ENCODE peak calls at places on chromosomes 6 and 20, in seven cellular contexts. One of them, this sample, is unnamed.

GRCh38 chr6:136994782-136995181 is 50.0 kb downstream of the IL20RA start:
- ATAC-seq in activated CD8-positive, alpha-beta T cell treated with anti-CD3 and anti-CD28 coated beads, Interleukin-2, amount 10 ng/mL, durations not matched to agents 7 days and 5 days: no peak
- ATAC-seq in stimulated activated naive CD8-positive, alpha-beta T cell treated with anti-CD3 and anti-CD28 coated beads, Interleukin-15, Interleukin-2, amounts not matched to agents 100 U/mL and 50 U/mL, for 24 hours: no peak
- ATAC-seq in heart right ventricle: no peak
- ATAC-seq in left cardiac atrium: no peak
- ATAC-seq in Right ventricle myocardium inferior: no peak
- ATAC-seq in psoas muscle: no peak
- ATAC-seq in this sample: no peak

GRCh38 chr6:71268710-71269437 is 19.7 kb upstream of the OGFRL1 start:
- ATAC-seq in psoas muscle: no peak
- ATAC-seq in activated CD8-positive, alpha-beta T cell treated with anti-CD3 and anti-CD28 coated beads, Interleukin-2, amount 10 ng/mL, durations not matched to agents 7 days and 5 days: no peak
- ATAC-seq in left cardiac atrium: no peak
- ATAC-seq in Right ventricle myocardium inferior: no peak
- ATAC-seq in heart right ventricle: no peak
- ATAC-seq in stimulated activated naive CD8-positive, alpha-beta T cell treated with anti-CD3 and anti-CD28 coated beads, Interleukin-15, Interleukin-2, amounts not matched to agents 100 U/mL and 50 U/mL, for 24 hours: no peak
- ATAC-seq in this sample: no peak

GRCh38 chr6:89081129-89081422 is 525 bp downstream of the PNRC1 start:
- ATAC-seq in Right ventricle myocardium inferior: peak; percentile 15
- ATAC-seq in psoas muscle: peak; percentile 12
- ATAC-seq in heart right ventricle: no peak
- ATAC-seq in activated CD8-positive, alpha-beta T cell treated with anti-CD3 and anti-CD28 coated beads, Interleukin-2, amount 10 ng/mL, durations not matched to agents 7 days and 5 days: peak; percentile 22
- ATAC-seq in left cardiac atrium: peak; percentile 21
- ATAC-seq in stimulated activated naive CD8-positive, alpha-beta T cell treated with anti-CD3 and anti-CD28 coated beads, Interleukin-15, Interleukin-2, amounts not matched to agents 100 U/mL and 50 U/mL, for 24 hours: peak; percentile 20
- ATAC-seq in this sample: peak; percentile 16

GRCh38 chr20:53852691-53853450 is 217.5 kb downstream of the BCAS1 start:
- ATAC-seq in heart right ventricle: no peak
- ATAC-seq in psoas muscle: no peak
- ATAC-seq in stimulated activated naive CD8-positive, alpha-beta T cell treated with anti-CD3 and anti-CD28 coated beads, Interleukin-15, Interleukin-2, amounts not matched to agents 100 U/mL and 50 U/mL, for 24 hours: no peak
- ATAC-seq in activated CD8-positive, alpha-beta T cell treated with anti-CD3 and anti-CD28 coated beads, Interleukin-2, amount 10 ng/mL, durations not matched to agents 7 days and 5 days: no peak
- ATAC-seq in left cardiac atrium: no peak
- ATAC-seq in Right ventricle myocardium inferior: no peak
- ATAC-seq in this sample: no peak

GRCh38 chr6:91278416-91278815 is 691.5 kb upstream of the MAP3K7 start:
- ATAC-seq in stimulated activated naive CD8-positive, alpha-beta T cell treated with anti-CD3 and anti-CD28 coated beads, Interleukin-15, Interleukin-2, amounts not matched to agents 100 U/mL and 50 U/mL, for 24 hours: no peak
- ATAC-seq in activated CD8-positive, alpha-beta T cell treated with anti-CD3 and anti-CD28 coated beads, Interleukin-2, amount 10 ng/mL, durations not matched to agents 7 days and 5 days: no peak
- ATAC-seq in psoas muscle: no peak
- ATAC-seq in left cardiac atrium: no peak
- ATAC-seq in heart right ventricle: no peak
- ATAC-seq in Right ventricle myocardium inferior: no peak
- ATAC-seq in this sample: no peak

GRCh38 chr6:95804847-95805541 is 210.8 kb upstream of the FUT9 start:
- ATAC-seq in psoas muscle: no peak
- ATAC-seq in activated CD8-positive, alpha-beta T cell treated with anti-CD3 and anti-CD28 coated beads, Interleukin-2, amount 10 ng/mL, durations not matched to agents 7 days and 5 days: no peak
- ATAC-seq in Right ventricle myocardium inferior: no peak
- ATAC-seq in stimulated activated naive CD8-positive, alpha-beta T cell treated with anti-CD3 and anti-CD28 coated beads, Interleukin-15, Interleukin-2, amounts not matched to agents 100 U/mL and 50 U/mL, for 24 hours: no peak
- ATAC-seq in left cardiac atrium: no peak
- ATAC-seq in heart right ventricle: no peak
- ATAC-seq in this sample: peak; percentile 72

GRCh38 chr20:41540459-41540858 is 77.7 kb downstream of the CHD6 start:
- ATAC-seq in heart right ventricle: no peak
- ATAC-seq in Right ventricle myocardium inferior: no peak
- ATAC-seq in left cardiac atrium: no peak
- ATAC-seq in stimulated activated naive CD8-positive, alpha-beta T cell treated with anti-CD3 and anti-CD28 coated beads, Interleukin-15, Interleukin-2, amounts not matched to agents 100 U/mL and 50 U/mL, for 24 hours: no peak
- ATAC-seq in activated CD8-positive, alpha-beta T cell treated with anti-CD3 and anti-CD28 coated beads, Interleukin-2, amount 10 ng/mL, durations not matched to agents 7 days and 5 days: no peak
- ATAC-seq in psoas muscle: no peak
- ATAC-seq in this sample: no peak

GRCh38 chr6:148414836-148415235 is 72.2 kb downstream of the SASH1 start:
- ATAC-seq in heart right ventricle: peak; percentile 37
- ATAC-seq in activated CD8-positive, alpha-beta T cell treated with anti-CD3 and anti-CD28 coated beads, Interleukin-2, amount 10 ng/mL, durations not matched to agents 7 days and 5 days: no peak
- ATAC-seq in stimulated activated naive CD8-positive, alpha-beta T cell treated with anti-CD3 and anti-CD28 coated beads, Interleukin-15, Interleukin-2, amounts not matched to agents 100 U/mL and 50 U/mL, for 24 hours: no peak
- ATAC-seq in Right ventricle myocardium inferior: peak; percentile 68
- ATAC-seq in left cardiac atrium: peak; percentile 91
- ATAC-seq in psoas muscle: peak; percentile 53
- ATAC-seq in this sample: no peak

GRCh38 chr6:170184324-170184723 is 106.6 kb downstream of the DLL1 start:
- ATAC-seq in Right ventricle myocardium inferior: no peak
- ATAC-seq in left cardiac atrium: no peak
- ATAC-seq in psoas muscle: no peak
- ATAC-seq in heart right ventricle: no peak
- ATAC-seq in stimulated activated naive CD8-positive, alpha-beta T cell treated with anti-CD3 and anti-CD28 coated beads, Interleukin-15, Interleukin-2, amounts not matched to agents 100 U/mL and 50 U/mL, for 24 hours: no peak
- ATAC-seq in activated CD8-positive, alpha-beta T cell treated with anti-CD3 and anti-CD28 coated beads, Interleukin-2, amount 10 ng/mL, durations not matched to agents 7 days and 5 days: peak; percentile 67
- ATAC-seq in this sample: no peak

This sample was measured in activated T-helper 17 cell treated with anti-CD3 and anti-CD28 coated beads, Interleukin-2, amount 50 U/mL, for 72 hours.